ENCODE peak calls at places on chromosomes 7 and 10, in nine cellular contexts. M is immature natural killer cell, W is sciatic nerve, V is putamen, X is sigmoid colon, O is NCI-H460, T is KBM-7, K is GF-D8, G is dermis microvascular lymphatic vessel endothelial cell. I is an unnamed sample.

GRCh38 chr10:101961591-101962498 is 94.1 kb downstream of the ARMH3 start:
- DNase-seq in M (no peak), W (no peak), V (no peak), X (no peak), O (no peak), T (no peak), K (no peak), G (peak), I (no peak)

GRCh38 chr10:118568327-118568848 is 27.1 kb downstream of the PRLHR start:
- DNase-seq in M (peak), W (no peak), V (peak), X (no peak), O (peak), T (peak), K (no peak), G (peak), I (peak)

GRCh38 chr10:122140941-122141623 is 130.0 kb upstream of the BTBD16 start:
- DNase-seq in M (no peak), W (peak), V (no peak), X (peak), O (peak), T (no peak), K (peak), G (peak), I (no peak)

GRCh38 chr7:27576360-27576944 is 86.2 kb downstream of the HIBADH start:
- DNase-seq in M (peak), W (no peak), V (peak), X (no peak), O (peak), T (peak), K (peak), G (peak), I (no peak)

GRCh38 chr7:33742999-33743587 is 162.2 kb upstream of the BMPER start:
- DNase-seq in M (no peak), W (no peak), V (no peak), X (no peak), O (no peak), T (no peak), K (no peak), G (no peak), I (no peak)

GRCh38 chr7:127844707-127845331 is 186.4 kb downstream of the LRRC4 start:
- DNase-seq in M (no peak), W (peak), V (no peak), X (peak), O (no peak), T (peak), K (peak), G (peak), I (no peak)

GRCh38 chr10:68105820-68106219 is 3.5 kb upstream of the MYPN start:
- DNase-seq in M (no peak), W (no peak), V (peak), X (no peak), O (peak), T (no peak), K (no peak), G (no peak), I (no peak)

GRCh38 chr7:155786491-155786890 is 25.8 kb downstream of the SHH start:
- DNase-seq in M (no peak), W (no peak), V (no peak), X (peak), O (no peak), T (no peak), K (no peak), G (no peak), I (no peak)